ENCODE peak calls at places on chromosomes 2 and 18, in six cellular contexts. One of them, this sample, is unnamed.

GRCh38 chr2:29215739-29216608 is 100.8 kb downstream of the CLIP4 start:
- DNase-seq in NB4: no peak
- DNase-seq in K562: no peak
- DNase-seq in tibial nerve: no peak
- DNase-seq in HCT116: no peak
- DNase-seq in A549: no peak
- DNase-seq in this sample: no peak

GRCh38 chr2:227474406-227474805 is 2.5 kb downstream of the AGFG1 start:
- DNase-seq in NB4: no peak
- DNase-seq in K562: no peak
- DNase-seq in tibial nerve: no peak
- DNase-seq in HCT116: no peak
- DNase-seq in A549: no peak
- DNase-seq in this sample: no peak

GRCh38 chr2:100924520-100925451 is 77.3 kb upstream of the RPL31 start:
- DNase-seq in NB4: no peak
- DNase-seq in K562: peak; percentile 32
- DNase-seq in tibial nerve: no peak
- DNase-seq in HCT116: no peak
- DNase-seq in A549: no peak
- DNase-seq in this sample: peak; percentile 68

GRCh38 chr2:206693399-206694137 is 24.6 kb downstream of the DYTN start:
- DNase-seq in NB4: peak; percentile 75
- DNase-seq in K562: peak; percentile 25
- DNase-seq in tibial nerve: peak; percentile 76
- DNase-seq in HCT116: peak; percentile 75
- DNase-seq in A549: peak; percentile 71
- DNase-seq in this sample: peak; percentile 17

GRCh38 chr18:69845588-69846506 is 101.8 kb downstream of the CD226 start:
- DNase-seq in NB4: no peak
- DNase-seq in K562: no peak
- DNase-seq in tibial nerve: no peak
- DNase-seq in HCT116: no peak
- DNase-seq in A549: peak; percentile 22
- DNase-seq in this sample: no peak

GRCh38 chr2:199838399-199838798 is 12.6 kb downstream of the FTCDNL1 start:
- DNase-seq in NB4: no peak
- DNase-seq in K562: no peak
- DNase-seq in tibial nerve: no peak
- DNase-seq in HCT116: no peak
- DNase-seq in A549: no peak
- DNase-seq in this sample: no peak

GRCh38 chr2:184351126-184351525 is 247.2 kb upstream of the ZNF804A start:
- DNase-seq in NB4: no peak
- DNase-seq in K562: no peak
- DNase-seq in tibial nerve: no peak
- DNase-seq in HCT116: no peak
- DNase-seq in A549: no peak
- DNase-seq in this sample: no peak

GRCh38 chr2:189178726-189179606 is 595 bp downstream of the COL5A2 start:
- DNase-seq in NB4: no peak
- DNase-seq in K562: no peak
- DNase-seq in tibial nerve: no peak
- DNase-seq in HCT116: no peak
- DNase-seq in A549: peak; percentile 74
- DNase-seq in this sample: no peak

GRCh38 chr2:39141346-39142011 is 20.6 kb upstream of the SOS1 start:
- DNase-seq in NB4: peak; percentile 15
- DNase-seq in K562: no peak
- DNase-seq in tibial nerve: no peak
- DNase-seq in HCT116: no peak
- DNase-seq in A549: no peak
- DNase-seq in this sample: no peak

GRCh38 chr2:102190425-102191107 is 3.7 kb downstream of the IL1RL2 start:
- DNase-seq in NB4: no peak
- DNase-seq in K562: no peak
- DNase-seq in tibial nerve: no peak
- DNase-seq in HCT116: no peak
- DNase-seq in A549: peak; percentile 27
- DNase-seq in this sample: no peak

GRCh38 chr18:37967261-37967660 is 401.7 kb upstream of the CELF4 start:
- DNase-seq in NB4: no peak
- DNase-seq in K562: no peak
- DNase-seq in tibial nerve: no peak
- DNase-seq in HCT116: no peak
- DNase-seq in A549: no peak
- DNase-seq in this sample: no peak

GRCh38 chr2:98903767-98904485 is 32.1 kb downstream of the CRACDL start:
- DNase-seq in NB4: no peak
- DNase-seq in K562: no peak
- DNase-seq in tibial nerve: no peak
- DNase-seq in HCT116: no peak
- DNase-seq in A549: no peak
- DNase-seq in this sample: no peak

DNA sequence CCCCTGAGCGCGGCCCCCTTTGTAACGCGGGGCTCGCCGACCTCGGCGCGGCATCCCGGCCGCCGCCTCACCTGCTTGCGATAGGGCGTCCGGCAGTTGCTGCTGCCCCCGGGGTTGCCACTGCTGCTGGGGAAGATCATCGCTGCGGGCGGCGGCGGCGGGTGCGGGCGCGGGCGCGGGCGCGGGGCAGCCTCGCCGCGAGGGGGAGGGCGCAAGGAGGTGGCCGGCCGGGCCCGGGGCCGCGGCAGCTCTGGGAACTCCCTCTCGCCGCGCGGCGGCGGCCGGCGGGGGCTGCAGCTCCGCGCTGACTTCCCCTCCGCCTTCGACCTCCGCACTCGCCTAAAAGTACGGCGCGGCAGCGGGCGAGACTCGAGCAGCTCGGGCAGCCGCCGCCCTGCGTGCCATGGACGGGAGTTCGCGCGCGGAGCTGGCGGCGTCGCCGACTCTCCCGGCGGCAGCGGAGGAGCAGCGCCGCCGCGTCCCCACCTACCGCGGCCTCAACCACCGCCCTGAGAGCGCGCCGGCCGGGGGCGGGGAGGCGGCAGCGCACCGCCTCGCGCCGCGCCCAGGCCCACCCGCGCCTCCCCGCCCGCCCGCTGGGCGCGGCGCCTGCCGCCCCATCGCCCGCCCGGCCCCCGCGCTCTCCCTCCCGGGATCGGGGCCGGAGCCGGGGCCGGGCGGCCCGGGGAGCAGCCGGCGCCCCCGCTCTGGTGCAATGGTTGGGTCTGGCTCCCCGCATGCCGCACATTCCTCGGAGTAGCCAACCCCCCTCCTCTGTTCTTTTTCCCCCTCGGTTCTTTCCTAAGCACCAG is 86.0 kb downstream of the RBMS1 start:
- DNase-seq in NB4: peak; percentile 79
- DNase-seq in K562: no peak
- DNase-seq in tibial nerve: no peak
- DNase-seq in HCT116: no peak
- DNase-seq in A549: peak; percentile 59
- DNase-seq in this sample: no peak
- TF ChIP-seq POLR2A in NB4: peak; percentile 22
- TF ChIP-seq POLR2A in K562: no peak
- TF ChIP-seq POLR2A in tibial nerve: peak; percentile 19
- TF ChIP-seq POLR2A in HCT116: no peak
- TF ChIP-seq POLR2A in A549: peak; percentile 75
- TF ChIP-seq POLR2A in this sample: peak; percentile 78

GRCh38 chr2:113757059-113757657 is 716 bp upstream of the SLC35F5 start:
- DNase-seq in NB4: no peak
- DNase-seq in K562: peak; percentile 8
- DNase-seq in tibial nerve: no peak
- DNase-seq in HCT116: no peak
- DNase-seq in A549: no peak
- DNase-seq in this sample: no peak
- TF ChIP-seq POLR2A in NB4: no peak
- TF ChIP-seq POLR2A in K562: no peak
- TF ChIP-seq POLR2A in tibial nerve: no peak
- TF ChIP-seq POLR2A in HCT116: no peak
- TF ChIP-seq POLR2A in A549: no peak
- TF ChIP-seq POLR2A in this sample: no peak

GRCh38 chr2:205058409-205058808 is 513.1 kb downstream of the PARD3B start:
- DNase-seq in NB4: no peak
- DNase-seq in K562: no peak
- DNase-seq in tibial nerve: no peak
- DNase-seq in HCT116: no peak
- DNase-seq in A549: no peak
- DNase-seq in this sample: no peak

GRCh38 chr2:205052781-205053180 is 507.5 kb downstream of the PARD3B start:
- DNase-seq in NB4: no peak
- DNase-seq in K562: no peak
- DNase-seq in tibial nerve: no peak
- DNase-seq in HCT116: no peak
- DNase-seq in A549: no peak
- DNase-seq in this sample: no peak

GRCh38 chr2:205053827-205054410 is 508.6 kb downstream of the PARD3B start:
- DNase-seq in NB4: no peak
- DNase-seq in K562: peak; percentile 7
- DNase-seq in tibial nerve: no peak
- DNase-seq in HCT116: no peak
- DNase-seq in A549: no peak
- DNase-seq in this sample: no peak

GRCh38 chr2:205054789-205055188 is 509.5 kb downstream of the PARD3B start:
- DNase-seq in NB4: no peak
- DNase-seq in K562: no peak
- DNase-seq in tibial nerve: no peak
- DNase-seq in HCT116: no peak
- DNase-seq in A549: no peak
- DNase-seq in this sample: no peak

DNA sequence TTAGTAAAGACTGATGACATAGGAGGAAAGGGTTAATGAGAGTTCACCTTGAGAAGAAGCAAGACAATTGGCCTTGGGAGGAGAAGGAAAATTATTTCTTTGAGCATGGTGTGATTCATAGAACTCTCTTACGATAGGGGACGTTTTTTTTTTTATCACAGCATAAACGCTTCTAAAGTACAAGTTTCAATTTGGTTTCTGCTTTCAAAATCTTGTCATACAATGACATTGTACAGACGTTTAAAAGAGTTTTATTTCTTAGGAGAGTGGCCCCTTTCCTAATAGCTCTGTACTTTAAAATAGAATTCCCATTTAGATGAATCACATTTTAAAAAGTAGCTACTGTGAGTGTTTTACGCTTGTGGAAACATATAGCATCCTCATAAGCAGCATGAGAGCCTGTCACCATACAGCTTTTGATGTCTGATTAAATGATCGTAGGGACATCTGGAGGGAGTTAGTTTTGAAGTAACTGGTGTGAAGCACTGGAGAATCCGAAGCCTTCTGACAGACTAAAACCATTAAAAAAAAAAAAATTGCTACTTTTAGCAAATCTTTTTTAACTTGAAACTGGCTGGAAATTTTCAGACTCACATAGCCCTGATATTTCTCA is 510.9 kb downstream of the PARD3B start:
- DNase-seq in NB4: no peak
- DNase-seq in K562: no peak
- DNase-seq in tibial nerve: no peak
- DNase-seq in HCT116: no peak
- DNase-seq in A549: no peak
- DNase-seq in this sample: no peak
- TF ChIP-seq POLR2A in NB4: no peak
- TF ChIP-seq POLR2A in K562: no peak
- TF ChIP-seq POLR2A in tibial nerve: no peak
- TF ChIP-seq POLR2A in HCT116: no peak
- TF ChIP-seq POLR2A in A549: no peak
- TF ChIP-seq POLR2A in this sample: no peak

DNA sequence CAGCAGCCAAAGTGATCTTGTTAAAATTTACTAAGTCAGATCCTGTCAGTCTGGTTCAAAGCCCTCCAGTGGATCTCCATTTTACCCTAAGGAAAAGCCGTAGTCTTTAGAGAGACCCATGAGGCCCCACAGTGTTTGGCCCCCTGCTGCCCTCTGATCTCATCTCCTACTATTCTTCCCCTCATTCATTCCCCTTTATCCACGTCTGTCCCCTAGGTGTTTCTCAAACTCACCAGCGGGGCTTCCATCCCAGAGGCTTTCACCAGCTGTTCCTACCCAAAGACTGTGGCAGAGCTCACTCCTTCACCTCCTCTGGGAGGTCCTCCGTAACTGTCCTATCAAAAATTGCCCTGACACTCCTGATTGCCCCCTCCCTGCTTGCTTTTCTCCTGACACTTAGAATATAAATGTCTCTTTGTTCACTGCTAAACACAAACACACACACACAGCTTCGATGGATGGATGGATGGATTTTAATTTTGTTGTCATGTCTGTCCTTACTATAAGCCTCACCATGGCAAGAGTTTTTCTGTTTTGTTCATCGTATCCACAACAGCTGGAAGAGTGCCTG is 26.1 kb downstream of the LIMS1 start:
- DNase-seq in NB4: no peak
- DNase-seq in K562: no peak
- DNase-seq in tibial nerve: no peak
- DNase-seq in HCT116: no peak
- DNase-seq in A549: no peak
- DNase-seq in this sample: no peak
- TF ChIP-seq POLR2A in NB4: no peak
- TF ChIP-seq POLR2A in K562: no peak
- TF ChIP-seq POLR2A in tibial nerve: no peak
- TF ChIP-seq POLR2A in HCT116: no peak
- TF ChIP-seq POLR2A in A549: no peak
- TF ChIP-seq POLR2A in this sample: no peak

GRCh38 chr2:195768454-195768853 is 111.4 kb downstream of the SLC39A10 start:
- DNase-seq in NB4: no peak
- DNase-seq in K562: no peak
- DNase-seq in tibial nerve: no peak
- DNase-seq in HCT116: no peak
- DNase-seq in A549: no peak
- DNase-seq in this sample: no peak
- TF ChIP-seq POLR2A in NB4: no peak
- TF ChIP-seq POLR2A in K562: no peak
- TF ChIP-seq POLR2A in tibial nerve: no peak
- TF ChIP-seq POLR2A in HCT116: no peak
- TF ChIP-seq POLR2A in A549: no peak
- TF ChIP-seq POLR2A in this sample: no peak

This sample was measured in H54.